ENCODE peak calls at places on chromosomes 4 and X, in eight cellular contexts. One of them, this sample, is unnamed.

GRCh38 chr4:37383579-37384229 is 139.2 kb downstream of the NWD2 start:
- DNase-seq in fibroblast of pulmonary artery: peak
- DNase-seq in left ventricle myocardium inferior: no peak
- DNase-seq in Karpas-422: peak
- DNase-seq in Calu3: peak
- DNase-seq in ecto neural progenitor cell: peak
- DNase-seq in adipocyte: peak
- DNase-seq in HAP-1: peak
- DNase-seq in this sample: peak

GRCh38 chrX:78619829-78620228 is 39.3 kb downstream of the RTL3 start:
- DNase-seq in adipocyte: no peak
- DNase-seq in left ventricle myocardium inferior: peak
- DNase-seq in ecto neural progenitor cell: no peak
- DNase-seq in Karpas-422: no peak
- DNase-seq in HAP-1: no peak
- DNase-seq in Calu3: no peak
- DNase-seq in fibroblast of pulmonary artery: peak
- DNase-seq in this sample: no peak

GRCh38 chr4:20684852-20685763 is 15.2 kb upstream of the PACRGL start:
- DNase-seq in Calu3: no peak
- DNase-seq in Karpas-422: peak
- DNase-seq in HAP-1: no peak
- DNase-seq in adipocyte: peak
- DNase-seq in ecto neural progenitor cell: no peak
- DNase-seq in fibroblast of pulmonary artery: peak
- DNase-seq in left ventricle myocardium inferior: no peak
- DNase-seq in this sample: peak

GRCh38 chr4:151990201-151990600 is 229.4 kb upstream of the GATB start:
- DNase-seq in HAP-1: no peak
- DNase-seq in adipocyte: no peak
- DNase-seq in left ventricle myocardium inferior: no peak
- DNase-seq in fibroblast of pulmonary artery: no peak
- DNase-seq in Calu3: no peak
- DNase-seq in Karpas-422: no peak
- DNase-seq in ecto neural progenitor cell: no peak
- DNase-seq in this sample: no peak

GRCh38 chr4:8908206-8908893 is 36.7 kb upstream of the HMX1 start:
- DNase-seq in adipocyte: no peak
- DNase-seq in left ventricle myocardium inferior: no peak
- DNase-seq in ecto neural progenitor cell: peak
- DNase-seq in Calu3: no peak
- DNase-seq in Karpas-422: no peak
- DNase-seq in fibroblast of pulmonary artery: no peak
- DNase-seq in HAP-1: no peak
- DNase-seq in this sample: no peak

GRCh38 chr4:4985844-4986243 is 33.4 kb downstream of the CYTL1 start:
- DNase-seq in HAP-1: no peak
- DNase-seq in Karpas-422: peak
- DNase-seq in Calu3: no peak
- DNase-seq in adipocyte: peak
- DNase-seq in ecto neural progenitor cell: no peak
- DNase-seq in left ventricle myocardium inferior: no peak
- DNase-seq in fibroblast of pulmonary artery: no peak
- DNase-seq in this sample: no peak

GRCh38 chrX:55450259-55450658 is 1.7 kb upstream of the MAGEH1 start:
- DNase-seq in adipocyte: peak
- DNase-seq in ecto neural progenitor cell: no peak
- DNase-seq in Karpas-422: no peak
- DNase-seq in HAP-1: no peak
- DNase-seq in Calu3: no peak
- DNase-seq in fibroblast of pulmonary artery: peak
- DNase-seq in left ventricle myocardium inferior: no peak
- DNase-seq in this sample: peak

GRCh38 chr4:151667666-151668065 is 93.1 kb downstream of the GATB start:
- DNase-seq in adipocyte: no peak
- DNase-seq in fibroblast of pulmonary artery: no peak
- DNase-seq in HAP-1: no peak
- DNase-seq in Calu3: no peak
- DNase-seq in ecto neural progenitor cell: no peak
- DNase-seq in left ventricle myocardium inferior: no peak
- DNase-seq in Karpas-422: no peak
- DNase-seq in this sample: no peak

GRCh38 chr4:145557720-145558119 is 61.5 kb upstream of the MMAA start:
- DNase-seq in fibroblast of pulmonary artery: peak
- DNase-seq in Karpas-422: peak
- DNase-seq in HAP-1: peak
- DNase-seq in adipocyte: peak
- DNase-seq in ecto neural progenitor cell: peak
- DNase-seq in left ventricle myocardium inferior: peak
- DNase-seq in Calu3: peak
- DNase-seq in this sample: peak

GRCh38 chr4:118396881-118397666 is 44.3 kb upstream of the PRSS12 start:
- DNase-seq in left ventricle myocardium inferior: no peak
- DNase-seq in Karpas-422: no peak
- DNase-seq in ecto neural progenitor cell: no peak
- DNase-seq in adipocyte: no peak
- DNase-seq in HAP-1: peak
- DNase-seq in Calu3: no peak
- DNase-seq in fibroblast of pulmonary artery: no peak
- DNase-seq in this sample: no peak

GRCh38 chrX:111010151-111010550 is 85.8 kb upstream of the PAK3 start:
- DNase-seq in Calu3: no peak
- DNase-seq in ecto neural progenitor cell: no peak
- DNase-seq in left ventricle myocardium inferior: no peak
- DNase-seq in Karpas-422: no peak
- DNase-seq in adipocyte: no peak
- DNase-seq in HAP-1: no peak
- DNase-seq in fibroblast of pulmonary artery: no peak
- DNase-seq in this sample: no peak

GRCh38 chrX:646228-646495 is 15.6 kb downstream of the SHOX start:
- DNase-seq in adipocyte: no peak
- DNase-seq in left ventricle myocardium inferior: no peak
- DNase-seq in HAP-1: no peak
- DNase-seq in Karpas-422: no peak
- DNase-seq in ecto neural progenitor cell: no peak
- DNase-seq in Calu3: no peak
- DNase-seq in fibroblast of pulmonary artery: no peak
- DNase-seq in this sample: no peak

GRCh38 chr4:33111106-33111505 is 2390.9 kb downstream of the PCDH7 start:
- DNase-seq in HAP-1: no peak
- DNase-seq in left ventricle myocardium inferior: no peak
- DNase-seq in fibroblast of pulmonary artery: peak
- DNase-seq in adipocyte: peak
- DNase-seq in ecto neural progenitor cell: no peak
- DNase-seq in Karpas-422: no peak
- DNase-seq in Calu3: no peak
- DNase-seq in this sample: no peak

GRCh38 chr4:2626231-2626630 is 89.8 kb downstream of the FAM193A start:
- DNase-seq in adipocyte: no peak
- DNase-seq in left ventricle myocardium inferior: no peak
- DNase-seq in Karpas-422: no peak
- DNase-seq in Calu3: no peak
- DNase-seq in HAP-1: no peak
- DNase-seq in ecto neural progenitor cell: no peak
- DNase-seq in fibroblast of pulmonary artery: no peak
- DNase-seq in this sample: no peak

GRCh38 chrX:42466706-42467105 is 311.3 kb downstream of the PPP1R2C start:
- DNase-seq in adipocyte: no peak
- DNase-seq in Calu3: no peak
- DNase-seq in fibroblast of pulmonary artery: no peak
- DNase-seq in Karpas-422: no peak
- DNase-seq in left ventricle myocardium inferior: no peak
- DNase-seq in ecto neural progenitor cell: no peak
- DNase-seq in HAP-1: no peak
- DNase-seq in this sample: no peak

GRCh38 chr4:140027135-140027534 is 126.8 kb downstream of the MAML3 start:
- DNase-seq in Karpas-422: no peak
- DNase-seq in fibroblast of pulmonary artery: no peak
- DNase-seq in Calu3: no peak
- DNase-seq in ecto neural progenitor cell: no peak
- DNase-seq in HAP-1: no peak
- DNase-seq in left ventricle myocardium inferior: no peak
- DNase-seq in adipocyte: no peak
- DNase-seq in this sample: no peak

GRCh38 chr4:76977731-76978350 is 28.3 kb downstream of the SEPTIN11 start:
- DNase-seq in adipocyte: peak
- DNase-seq in Karpas-422: no peak
- DNase-seq in HAP-1: no peak
- DNase-seq in Calu3: no peak
- DNase-seq in ecto neural progenitor cell: no peak
- DNase-seq in left ventricle myocardium inferior: no peak
- DNase-seq in fibroblast of pulmonary artery: peak
- DNase-seq in this sample: no peak

GRCh38 chr4:8537041-8537461 is 43.1 kb upstream of the GPR78 start:
- DNase-seq in fibroblast of pulmonary artery: peak
- DNase-seq in Karpas-422: no peak
- DNase-seq in ecto neural progenitor cell: no peak
- DNase-seq in adipocyte: peak
- DNase-seq in Calu3: peak
- DNase-seq in left ventricle myocardium inferior: no peak
- DNase-seq in HAP-1: no peak
- DNase-seq in this sample: peak

GRCh38 chr4:182775075-182775474 is 142.1 kb downstream of the DCTD start:
- DNase-seq in ecto neural progenitor cell: no peak
- DNase-seq in fibroblast of pulmonary artery: no peak
- DNase-seq in Calu3: no peak
- DNase-seq in left ventricle myocardium inferior: no peak
- DNase-seq in adipocyte: no peak
- DNase-seq in Karpas-422: no peak
- DNase-seq in HAP-1: no peak
- DNase-seq in this sample: no peak

GRCh38 chrX:24231169-24231568 is 81.6 kb downstream of the ZFX start:
- DNase-seq in adipocyte: peak
- DNase-seq in left ventricle myocardium inferior: no peak
- DNase-seq in HAP-1: no peak
- DNase-seq in Karpas-422: no peak
- DNase-seq in Calu3: no peak
- DNase-seq in fibroblast of pulmonary artery: peak
- DNase-seq in ecto neural progenitor cell: no peak
- DNase-seq in this sample: peak

GRCh38 chrX:125203737-125204578 is 115.7 kb upstream of the TEX13C start:
- DNase-seq in Calu3: no peak
- DNase-seq in left ventricle myocardium inferior: peak
- DNase-seq in ecto neural progenitor cell: peak
- DNase-seq in Karpas-422: no peak
- DNase-seq in adipocyte: no peak
- DNase-seq in fibroblast of pulmonary artery: no peak
- DNase-seq in HAP-1: peak
- DNase-seq in this sample: no peak

GRCh38 chr4:1055721-1056590 is 44.5 kb downstream of the FGFRL1 start:
- DNase-seq in HAP-1: peak
- DNase-seq in left ventricle myocardium inferior: no peak
- DNase-seq in Calu3: no peak
- DNase-seq in Karpas-422: peak
- DNase-seq in fibroblast of pulmonary artery: peak
- DNase-seq in adipocyte: no peak
- DNase-seq in ecto neural progenitor cell: peak
- DNase-seq in this sample: peak

GRCh38 chr4:111814961-111815360 is 330.3 kb upstream of the FAM241A start:
- DNase-seq in adipocyte: no peak
- DNase-seq in ecto neural progenitor cell: no peak
- DNase-seq in Karpas-422: no peak
- DNase-seq in left ventricle myocardium inferior: no peak
- DNase-seq in Calu3: no peak
- DNase-seq in fibroblast of pulmonary artery: no peak
- DNase-seq in HAP-1: no peak
- DNase-seq in this sample: no peak

GRCh38 chrX:51866156-51866555 is 27.3 kb upstream of the MAGED1 start:
- DNase-seq in left ventricle myocardium inferior: no peak
- DNase-seq in HAP-1: no peak
- DNase-seq in Calu3: no peak
- DNase-seq in adipocyte: peak
- DNase-seq in fibroblast of pulmonary artery: peak
- DNase-seq in ecto neural progenitor cell: no peak
- DNase-seq in Karpas-422: no peak
- DNase-seq in this sample: no peak

This sample was measured in RPMI8226.